ENCODE peak calls at places on chromosomes 13 and 19, in five cellular contexts. One of them, this sample, is unnamed.
A peak's percentile ranks its signal among the peaks of the same experiment; 100 is the strongest.

GRCh38 chr19:35442091-35442490 is 6.0 kb upstream of the FFAR2 start:
- DNase-seq in neural progenitor cell: no peak
- DNase-seq in aorta: no peak
- DNase-seq in HTR-8/SVneo: no peak
- DNase-seq in activated CD4-positive, alpha-beta T cell treated with anti-CD3 and anti-CD28 coated beads, Interleukin-2, amount 50 U/mL, for 48 hours: no peak
- DNase-seq in this sample: peak; percentile 67

GRCh38 chr13:73065665-73066350 is 7.0 kb downstream of the KLF5 start:
- DNase-seq in neural progenitor cell: no peak
- DNase-seq in aorta: no peak
- DNase-seq in HTR-8/SVneo: no peak
- DNase-seq in activated CD4-positive, alpha-beta T cell treated with anti-CD3 and anti-CD28 coated beads, Interleukin-2, amount 50 U/mL, for 48 hours: no peak
- DNase-seq in this sample: no peak

GRCh38 chr19:13195678-13196077 is 45.5 kb downstream of the IER2 start:
- DNase-seq in neural progenitor cell: peak; percentile 79
- DNase-seq in aorta: no peak
- DNase-seq in HTR-8/SVneo: no peak
- DNase-seq in activated CD4-positive, alpha-beta T cell treated with anti-CD3 and anti-CD28 coated beads, Interleukin-2, amount 50 U/mL, for 48 hours: peak; percentile 72
- DNase-seq in this sample: no peak

GRCh38 chr19:35759697-35760096 is 1.7 kb downstream of the PROSER3 start:
- DNase-seq in neural progenitor cell: no peak
- DNase-seq in aorta: peak; percentile 73
- DNase-seq in HTR-8/SVneo: no peak
- DNase-seq in activated CD4-positive, alpha-beta T cell treated with anti-CD3 and anti-CD28 coated beads, Interleukin-2, amount 50 U/mL, for 48 hours: no peak
- DNase-seq in this sample: peak; percentile 22

GRCh38 chr19:4456843-4457653 is 546 bp downstream of the UBXN6 start:
- DNase-seq in neural progenitor cell: peak; percentile 93
- DNase-seq in aorta: peak; percentile 87
- DNase-seq in HTR-8/SVneo: no peak
- DNase-seq in activated CD4-positive, alpha-beta T cell treated with anti-CD3 and anti-CD28 coated beads, Interleukin-2, amount 50 U/mL, for 48 hours: peak; percentile 41
- DNase-seq in this sample: peak; percentile 68

GRCh38 chr19:5150902-5151741 is 182.2 kb downstream of the KDM4B start:
- DNase-seq in neural progenitor cell: no peak
- DNase-seq in aorta: peak; percentile 71
- DNase-seq in HTR-8/SVneo: no peak
- DNase-seq in activated CD4-positive, alpha-beta T cell treated with anti-CD3 and anti-CD28 coated beads, Interleukin-2, amount 50 U/mL, for 48 hours: no peak
- DNase-seq in this sample: peak; percentile 32

GRCh38 chr19:1847684-1848398 is 442 bp downstream of the REXO1 start:
- DNase-seq in neural progenitor cell: peak; percentile 72
- DNase-seq in aorta: peak; percentile 84
- DNase-seq in HTR-8/SVneo: no peak
- DNase-seq in activated CD4-positive, alpha-beta T cell treated with anti-CD3 and anti-CD28 coated beads, Interleukin-2, amount 50 U/mL, for 48 hours: no peak
- DNase-seq in this sample: peak; percentile 64

GRCh38 chr13:77860621-77861020 is 58.0 kb downstream of the EDNRB start:
- DNase-seq in neural progenitor cell: no peak
- DNase-seq in aorta: no peak
- DNase-seq in HTR-8/SVneo: no peak
- DNase-seq in activated CD4-positive, alpha-beta T cell treated with anti-CD3 and anti-CD28 coated beads, Interleukin-2, amount 50 U/mL, for 48 hours: no peak
- DNase-seq in this sample: no peak

GRCh38 chr13:59099182-59099950 is 1064.4 kb downstream of the DIAPH3 start:
- DNase-seq in neural progenitor cell: peak; percentile 70
- DNase-seq in aorta: no peak
- DNase-seq in HTR-8/SVneo: no peak
- DNase-seq in activated CD4-positive, alpha-beta T cell treated with anti-CD3 and anti-CD28 coated beads, Interleukin-2, amount 50 U/mL, for 48 hours: no peak
- DNase-seq in this sample: no peak

GRCh38 chr13:98450495-98451167 is 126.3 kb downstream of the STK24 start:
- DNase-seq in neural progenitor cell: no peak
- DNase-seq in aorta: no peak
- DNase-seq in HTR-8/SVneo: no peak
- DNase-seq in activated CD4-positive, alpha-beta T cell treated with anti-CD3 and anti-CD28 coated beads, Interleukin-2, amount 50 U/mL, for 48 hours: no peak
- DNase-seq in this sample: peak; percentile 77

GRCh38 chr13:110251227-110251791 is 55.6 kb downstream of the COL4A1 start:
- DNase-seq in neural progenitor cell: no peak
- DNase-seq in aorta: no peak
- DNase-seq in HTR-8/SVneo: no peak
- DNase-seq in activated CD4-positive, alpha-beta T cell treated with anti-CD3 and anti-CD28 coated beads, Interleukin-2, amount 50 U/mL, for 48 hours: no peak
- DNase-seq in this sample: no peak

GRCh38 chr13:53201454-53202225 is 173.0 kb downstream of the OLFM4 start:
- DNase-seq in neural progenitor cell: peak; percentile 77
- DNase-seq in aorta: no peak
- DNase-seq in HTR-8/SVneo: no peak
- DNase-seq in activated CD4-positive, alpha-beta T cell treated with anti-CD3 and anti-CD28 coated beads, Interleukin-2, amount 50 U/mL, for 48 hours: no peak
- DNase-seq in this sample: peak; percentile 57

GRCh38 chr13:99989376-99990044 is 7.9 kb downstream of the ZIC2 start:
- DNase-seq in neural progenitor cell: peak; percentile 56
- DNase-seq in aorta: peak; percentile 70
- DNase-seq in HTR-8/SVneo: no peak
- DNase-seq in activated CD4-positive, alpha-beta T cell treated with anti-CD3 and anti-CD28 coated beads, Interleukin-2, amount 50 U/mL, for 48 hours: peak; percentile 6
- DNase-seq in this sample: no peak

GRCh38 chr13:35894636-35895035 is 236.5 kb downstream of the DCLK1 start:
- DNase-seq in neural progenitor cell: no peak
- DNase-seq in aorta: no peak
- DNase-seq in HTR-8/SVneo: no peak
- DNase-seq in activated CD4-positive, alpha-beta T cell treated with anti-CD3 and anti-CD28 coated beads, Interleukin-2, amount 50 U/mL, for 48 hours: no peak
- DNase-seq in this sample: no peak

GRCh38 chr13:113922412-113923118 is 51.3 kb downstream of the C13orf46 start:
- DNase-seq in neural progenitor cell: no peak
- DNase-seq in aorta: peak; percentile 64
- DNase-seq in HTR-8/SVneo: no peak
- DNase-seq in activated CD4-positive, alpha-beta T cell treated with anti-CD3 and anti-CD28 coated beads, Interleukin-2, amount 50 U/mL, for 48 hours: no peak
- DNase-seq in this sample: no peak

GRCh38 chr13:90485441-90485840 is 862.0 kb upstream of the MIR17HG start:
- DNase-seq in neural progenitor cell: no peak
- DNase-seq in aorta: no peak
- DNase-seq in HTR-8/SVneo: peak; percentile 21
- DNase-seq in activated CD4-positive, alpha-beta T cell treated with anti-CD3 and anti-CD28 coated beads, Interleukin-2, amount 50 U/mL, for 48 hours: no peak
- DNase-seq in this sample: no peak

GRCh38 chr13:97367016-97367415 is 67.0 kb upstream of the RAP2A start:
- DNase-seq in neural progenitor cell: no peak
- DNase-seq in aorta: no peak
- DNase-seq in HTR-8/SVneo: no peak
- DNase-seq in activated CD4-positive, alpha-beta T cell treated with anti-CD3 and anti-CD28 coated beads, Interleukin-2, amount 50 U/mL, for 48 hours: no peak
- DNase-seq in this sample: no peak

GRCh38 chr13:40217675-40218074 is 448.8 kb downstream of the FOXO1 start:
- DNase-seq in neural progenitor cell: no peak
- DNase-seq in aorta: no peak
- DNase-seq in HTR-8/SVneo: no peak
- DNase-seq in activated CD4-positive, alpha-beta T cell treated with anti-CD3 and anti-CD28 coated beads, Interleukin-2, amount 50 U/mL, for 48 hours: no peak
- DNase-seq in this sample: no peak

GRCh38 chr13:42258747-42259146 is 13.2 kb upstream of the AKAP11 start:
- DNase-seq in neural progenitor cell: no peak
- DNase-seq in aorta: no peak
- DNase-seq in HTR-8/SVneo: no peak
- DNase-seq in activated CD4-positive, alpha-beta T cell treated with anti-CD3 and anti-CD28 coated beads, Interleukin-2, amount 50 U/mL, for 48 hours: no peak
- DNase-seq in this sample: no peak

GRCh38 chr13:96850538-96850937 is 143.7 kb downstream of the OXGR1 start:
- DNase-seq in neural progenitor cell: no peak
- DNase-seq in aorta: no peak
- DNase-seq in HTR-8/SVneo: no peak
- DNase-seq in activated CD4-positive, alpha-beta T cell treated with anti-CD3 and anti-CD28 coated beads, Interleukin-2, amount 50 U/mL, for 48 hours: no peak
- DNase-seq in this sample: no peak

GRCh38 chr19:4258181-4258580 is 11.3 kb downstream of the YJU2 start:
- DNase-seq in neural progenitor cell: no peak
- DNase-seq in aorta: no peak
- DNase-seq in HTR-8/SVneo: no peak
- DNase-seq in activated CD4-positive, alpha-beta T cell treated with anti-CD3 and anti-CD28 coated beads, Interleukin-2, amount 50 U/mL, for 48 hours: no peak
- DNase-seq in this sample: no peak

GRCh38 chr13:61685683-61686013 is 270.0 kb upstream of the PCDH20 start:
- DNase-seq in neural progenitor cell: peak; percentile 68
- DNase-seq in aorta: no peak
- DNase-seq in HTR-8/SVneo: no peak
- DNase-seq in activated CD4-positive, alpha-beta T cell treated with anti-CD3 and anti-CD28 coated beads, Interleukin-2, amount 50 U/mL, for 48 hours: no peak
- DNase-seq in this sample: no peak

GRCh38 chr19:45382426-45382825 is 12.1 kb upstream of the ERCC2 start:
- DNase-seq in neural progenitor cell: no peak
- DNase-seq in aorta: no peak
- DNase-seq in HTR-8/SVneo: no peak
- DNase-seq in activated CD4-positive, alpha-beta T cell treated with anti-CD3 and anti-CD28 coated beads, Interleukin-2, amount 50 U/mL, for 48 hours: no peak
- DNase-seq in this sample: no peak

GRCh38 chr19:48480476-48481190 is 11.5 kb downstream of the CYTH2 start:
- DNase-seq in neural progenitor cell: no peak
- DNase-seq in aorta: peak; percentile 88
- DNase-seq in HTR-8/SVneo: no peak
- DNase-seq in activated CD4-positive, alpha-beta T cell treated with anti-CD3 and anti-CD28 coated beads, Interleukin-2, amount 50 U/mL, for 48 hours: peak; percentile 65
- DNase-seq in this sample: peak; percentile 75

GRCh38 chr13:53648673-53649072 is 620.1 kb downstream of the OLFM4 start:
- DNase-seq in neural progenitor cell: no peak
- DNase-seq in aorta: no peak
- DNase-seq in HTR-8/SVneo: no peak
- DNase-seq in activated CD4-positive, alpha-beta T cell treated with anti-CD3 and anti-CD28 coated beads, Interleukin-2, amount 50 U/mL, for 48 hours: no peak
- DNase-seq in this sample: no peak

This sample was measured in Right ventricle myocardium superior.